ENCODE peak calls at places on chromosome 21, in four cellular contexts. F is H1, B is GM12878, G is HepG2. U is an unnamed sample.
A peak's percentile ranks its signal among the peaks of the same experiment; 100 is the strongest.

GRCh38 chr21:44880762-44881585 is 7.5 kb upstream of the PTTG1IP start:
- DNase-seq in G (peak; percentile 70), F (no peak), B (no peak), U (no peak)

GRCh38 chr21:32423320-32423719 is 10.8 kb downstream of the EVA1C start:
- DNase-seq in G (no peak), F (no peak), B (no peak), U (no peak)

GRCh38 chr21:46161180-46161799 is 5.9 kb upstream of the FTCD start:
- DNase-seq in F (no peak), B (no peak), G (no peak), U (peak; percentile 30)

GRCh38 chr21:45549670-45550463 is 7.6 kb upstream of the SLC19A1 start:
- DNase-seq in F (no peak), B (peak; percentile 49), G (no peak), U (peak; percentile 54)

GRCh38 chr21:43943512-43944110 is 68.5 kb upstream of the TRAPPC10 start:
- DNase-seq in F (no peak), G (no peak), B (no peak), U (no peak)

GRCh38 chr21:31234936-31235335 is 109.1 kb downstream of the TIAM1 start:
- DNase-seq in F (no peak), B (no peak), G (no peak), U (no peak)

GRCh38 chr21:45973475-45974072 is 8.0 kb upstream of the COL6A1 start:
- DNase-seq in B (no peak), G (peak; percentile 49), F (no peak), U (peak; percentile 90)

GRCh38 chr21:39125752-39126485 is 57.3 kb downstream of the PSMG1 start:
- DNase-seq in F (peak; percentile 44), G (peak; percentile 80), B (no peak), U (peak; percentile 70)

GRCh38 chr21:26422138-26422537 is 150.9 kb downstream of the CYYR1 start:
- DNase-seq in B (no peak), F (no peak), G (no peak), U (no peak)

GRCh38 chr21:25456672-25457071 is 150.6 kb downstream of the MRPL39 start:
- DNase-seq in F (no peak), B (peak; percentile 77), G (no peak), U (no peak)

GRCh38 chr21:15823486-15824150 is 93.8 kb downstream of the USP25 start:
- DNase-seq in F (no peak), B (no peak), G (no peak), U (no peak)

GRCh38 chr21:46622226-46622625 is 13.2 kb upstream of the PRMT2 start:
- DNase-seq in F (no peak), G (peak; percentile 94), B (no peak), U (no peak)

GRCh38 chr21:45747802-45748445 is 104.4 kb downstream of the PCBP3 start:
- DNase-seq in B (no peak), G (no peak), F (no peak), U (peak; percentile 85)

GRCh38 chr21:31326478-31327247 is 17.4 kb downstream of the TIAM1 start:
- DNase-seq in G (no peak), F (no peak), B (peak; percentile 95), U (no peak)

GRCh38 chr21:31898898-31899630 is 26.2 kb downstream of the HUNK start:
- DNase-seq in G (no peak), B (no peak), F (no peak), U (no peak)

GRCh38 chr21:44550807-44551206 is 498 bp downstream of the KRTAP10-2 start:
- DNase-seq in F (no peak), G (no peak), B (no peak), U (no peak)

GRCh38 chr21:23968008-23968407 is 1639.3 kb downstream of the MRPL39 start:
- DNase-seq in B (no peak), G (no peak), F (no peak), U (no peak)

GRCh38 chr21:45992311-45993209 is 11.0 kb downstream of the COL6A1 start:
- DNase-seq in B (no peak), G (no peak), F (no peak), U (no peak)

GRCh38 chr21:17612023-17612564 is 607 bp downstream of the BTG3 start:
- DNase-seq in F (no peak), B (no peak), G (no peak), U (peak; percentile 66)

GRCh38 chr21:27220416-27220815 is 253.5 kb upstream of the ADAMTS5 start:
- DNase-seq in G (no peak), B (no peak), F (no peak), U (no peak)

GRCh38 chr21:26055010-26055409 is 115.6 kb downstream of the APP start:
- DNase-seq in F (no peak), B (no peak), G (no peak), U (no peak)

GRCh38 chr21:43997766-43998742 is 14.1 kb upstream of the TRAPPC10 start:
- DNase-seq in B (no peak), G (no peak), F (no peak), U (no peak)

GRCh38 chr21:46545363-46545762 is 59.5 kb downstream of the S100B start:
- DNase-seq in G (no peak), B (no peak), F (no peak), U (no peak)

GRCh38 chr21:29938968-29939858 is 583 bp downstream of the GRIK1 start:
- DNase-seq in F (no peak), B (no peak), G (no peak), U (peak; percentile 11)

GRCh38 chr21:44349847-44350772 is 3.3 kb upstream of the TRPM2 start:
- DNase-seq in F (no peak), B (no peak), G (no peak), U (no peak)

GRCh38 chr21:26405071-26405470 is 168.0 kb downstream of the CYYR1 start:
- DNase-seq in G (no peak), B (no peak), F (no peak), U (no peak)

GRCh38 chr21:27505516-27505915 is 538.6 kb upstream of the ADAMTS5 start:
- DNase-seq in B (no peak), F (no peak), G (no peak), U (no peak)

GRCh38 chr21:15749045-15749867 is 19.5 kb downstream of the USP25 start:
- DNase-seq in F (no peak), G (peak; percentile 48), B (no peak), U (no peak)

DNA sequence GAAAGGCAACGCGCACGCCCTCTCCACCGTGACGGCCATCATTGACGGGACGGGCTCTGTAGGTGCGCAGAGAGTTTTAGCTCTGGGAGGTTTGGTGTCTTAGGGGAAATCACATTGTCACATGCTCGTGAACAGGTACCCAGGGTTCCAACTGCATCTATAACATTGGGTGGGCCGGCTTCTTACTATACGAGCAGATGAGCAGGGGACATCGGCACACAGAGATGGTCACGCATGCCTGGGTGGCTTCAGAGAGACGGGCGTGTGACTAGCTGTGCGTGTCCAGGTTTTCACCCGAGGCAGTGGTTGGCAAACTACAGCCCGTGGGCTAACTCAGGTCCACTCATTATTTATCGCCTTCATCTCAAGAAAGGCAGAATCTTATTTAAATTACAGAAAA is 54.7 kb downstream of the SLC37A1 start:
- DNase-seq in F (no peak), G (no peak), B (no peak), U (no peak)
- TF ChIP-seq RFX5 in F (no peak), G (no peak), B (no peak), U (no peak)

GRCh38 chr21:10272216-10272615 is 249.2 kb upstream of the TPTE start:
- DNase-seq in B (no peak), G (peak; percentile 9), F (no peak), U (no peak)
- TF ChIP-seq TCF12 in B (no peak), G (no peak), F (no peak), U (no peak)

GRCh38 chr21:28823464-28823863 is 169.2 kb downstream of the LTN1 start:
- DNase-seq in F (no peak), G (no peak), B (no peak), U (no peak)
- H3K9me3 ChIP-seq in F (no peaks in the 10 kb centered on the region), G (no peaks in the 10 kb centered on the region), B (no peaks in the 10 kb centered on the region), U (no peaks in the 10 kb centered on the region)

GRCh38 chr21:36388835-36389234 is 3.6 kb downstream of the CHAF1B start:
- DNase-seq in B (no peak), G (no peak), F (peak; percentile 33), U (peak; percentile 49)
- TF ChIP-seq RFX5 in B (no peak), G (no peak), F (no peak), U (no peak)

GRCh38 chr21:41647806-41648561 is 118.9 kb downstream of the RIPK4 start:
- DNase-seq in B (no peak), G (no peak), F (no peak), U (no peak)
- TF ChIP-seq TCF12 in B (no peak), G (no peak), F (no peak), U (no peak)

GRCh38 chr21:40556442-40556968 is 290.5 kb downstream of the DSCAM start:
- DNase-seq in G (no peak), F (no peak), B (no peak), U (no peak)
- H3K9me3 ChIP-seq in G (peaks cover 93% of the 10 kb centered on the region), F (no peaks in the 10 kb centered on the region), B (no peaks in the 10 kb centered on the region), U (no peaks in the 10 kb centered on the region)

GRCh38 chr21:41135715-41136114 is 32.2 kb upstream of the BACE2 start:
- DNase-seq in F (no peak), B (no peak), G (no peak), U (no peak)

GRCh38 chr21:41130883-41131282 is 37.1 kb upstream of the BACE2 start:
- DNase-seq in B (no peak), F (no peak), G (no peak), U (no peak)

GRCh38 chr21:41137401-41137800 is 30.6 kb upstream of the BACE2 start:
- DNase-seq in G (no peak), F (no peak), B (no peak), U (no peak)

GRCh38 chr21:41136286-41136685 is 31.7 kb upstream of the BACE2 start:
- DNase-seq in B (no peak), G (no peak), F (no peak), U (no peak)

GRCh38 chr21:41133896-41134522 is 34.0 kb upstream of the BACE2 start:
- DNase-seq in F (no peak), G (peak; percentile 49), B (no peak), U (peak; percentile 61)
- TF ChIP-seq RFX5 in F (no peak), G (no peak), B (no peak), U (no peak)

GRCh38 chr21:37790905-37791304 is 125.4 kb downstream of the KCNJ6 start:
- DNase-seq in B (no peak), G (no peak), F (no peak), U (no peak)

GRCh38 chr21:37793660-37794059 is 122.6 kb downstream of the KCNJ6 start:
- DNase-seq in B (no peak), F (no peak), G (no peak), U (no peak)

GRCh38 chr21:37788503-37788902 is 127.8 kb downstream of the KCNJ6 start:
- DNase-seq in B (no peak), G (no peak), F (no peak), U (no peak)

GRCh38 chr21:37796011-37796410 is 120.2 kb downstream of the KCNJ6 start:
- DNase-seq in B (no peak), F (no peak), G (no peak), U (no peak)

DNA sequence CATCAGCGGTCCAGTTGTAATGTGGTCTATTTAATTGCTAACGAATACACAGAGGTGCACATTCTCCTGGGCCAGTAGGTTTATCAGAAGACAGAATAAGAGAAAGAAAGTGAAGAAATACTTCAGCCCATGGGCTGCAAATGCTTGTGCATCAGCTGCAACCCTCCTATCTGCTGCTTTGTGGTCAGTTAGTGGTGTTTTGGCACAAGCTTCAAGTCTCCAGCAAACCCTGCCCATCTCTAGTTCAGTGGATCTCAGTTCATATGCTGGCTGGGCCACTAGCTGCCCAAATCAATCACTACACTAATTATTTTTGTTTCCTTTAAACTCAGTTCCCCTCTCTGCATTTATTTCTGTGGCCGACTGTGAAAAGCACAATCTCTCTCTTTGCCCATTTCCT is 124.2 kb downstream of the KCNJ6 start:
- DNase-seq in B (no peak), F (no peak), G (no peak), U (no peak)
- TF ChIP-seq TCF12 in B (no peak), F (no peak), G (no peak), U (no peak)

GRCh38 chr21:9730866-9731265 is 790.5 kb upstream of the TPTE start:
- DNase-seq in G (no peak), F (no peak), B (no peak), U (no peak)
- H3K9me3 ChIP-seq in G (peaks cover 94% of the 10 kb centered on the region), F (peaks cover 63% of the 10 kb centered on the region), B (no peaks in the 10 kb centered on the region), U (no peaks in the 10 kb centered on the region)